ENCODE peak calls at places on chromosome 9, in four cellular contexts. One of them, this sample, is unnamed. For H4K20me1, the result is how much of the 10 kb centered on the place peaks cover.

GRCh38 chr9:89436963-89437625 is 60.8 kb downstream of the SEMA4D start:
- DNase-seq in IMR-90: no peak
- DNase-seq in K562: no peak
- DNase-seq in GM12878: no peak
- DNase-seq in this sample: no peak

GRCh38 chr9:108057421-108058136 is 568.0 kb upstream of the KLF4 start:
- DNase-seq in IMR-90: peak
- DNase-seq in K562: no peak
- DNase-seq in GM12878: no peak
- DNase-seq in this sample: peak

GRCh38 chr9:136837146-136837855 is 5.0 kb upstream of the AJM1 start:
- DNase-seq in IMR-90: no peak
- DNase-seq in K562: no peak
- DNase-seq in GM12878: no peak
- DNase-seq in this sample: no peak

GRCh38 chr9:84759300-84759750 is 89.8 kb downstream of the NTRK2 start:
- DNase-seq in IMR-90: no peak
- DNase-seq in K562: no peak
- DNase-seq in GM12878: peak
- DNase-seq in this sample: no peak

GRCh38 chr9:16824545-16825041 is 45.9 kb downstream of the BNC2 start:
- DNase-seq in IMR-90: peak
- DNase-seq in K562: no peak
- DNase-seq in GM12878: no peak
- DNase-seq in this sample: peak

GRCh38 chr9:134372621-134373267 is 46.5 kb downstream of the RXRA start:
- DNase-seq in IMR-90: no peak
- DNase-seq in K562: no peak
- DNase-seq in GM12878: no peak
- DNase-seq in this sample: no peak

GRCh38 chr9:107465467-107466451 is 23.8 kb downstream of the KLF4 start:
- DNase-seq in IMR-90: peak
- DNase-seq in K562: peak
- DNase-seq in GM12878: no peak
- DNase-seq in this sample: peak

GRCh38 chr9:7976167-7976755 is 176.7 kb upstream of the DMAC1 start:
- DNase-seq in IMR-90: no peak
- DNase-seq in K562: no peak
- DNase-seq in GM12878: peak
- DNase-seq in this sample: no peak

GRCh38 chr9:136081113-136081825 is 13.8 kb downstream of the NACC2 start:
- DNase-seq in IMR-90: peak
- DNase-seq in K562: no peak
- DNase-seq in GM12878: no peak
- DNase-seq in this sample: no peak

GRCh38 chr9:137027369-137028012 is 546 bp downstream of the ABCA2 start:
- DNase-seq in IMR-90: peak
- DNase-seq in K562: no peak
- DNase-seq in GM12878: no peak
- DNase-seq in this sample: no peak

GRCh38 chr9:70422371-70423043 is 8.1 kb upstream of the KLF9 start:
- DNase-seq in IMR-90: no peak
- DNase-seq in K562: no peak
- DNase-seq in GM12878: no peak
- DNase-seq in this sample: no peak

GRCh38 chr9:89247431-89248370 is 63.3 kb upstream of the CKS2 start:
- DNase-seq in IMR-90: peak
- DNase-seq in K562: no peak
- DNase-seq in GM12878: no peak
- DNase-seq in this sample: peak

GRCh38 chr9:133807818-133808217 is 69.7 kb upstream of the SARDH start:
- DNase-seq in IMR-90: no peak
- DNase-seq in K562: no peak
- DNase-seq in GM12878: no peak
- DNase-seq in this sample: no peak

GRCh38 chr9:110115868-110116542 is 92.0 kb downstream of the C9orf152 start:
- DNase-seq in IMR-90: peak
- DNase-seq in K562: no peak
- DNase-seq in GM12878: no peak
- DNase-seq in this sample: no peak

GRCh38 chr9:112787942-112788341 is 37.4 kb downstream of the SNX30 start:
- DNase-seq in IMR-90: no peak
- DNase-seq in K562: no peak
- DNase-seq in GM12878: no peak
- DNase-seq in this sample: no peak

GRCh38 chr9:120904999-120905793 is 21.4 kb downstream of the TRAF1 start:
- DNase-seq in IMR-90: no peak
- DNase-seq in K562: no peak
- DNase-seq in GM12878: no peak
- DNase-seq in this sample: no peak

GRCh38 chr9:120267929-120268328 is 312.0 kb downstream of the CDK5RAP2 start:
- DNase-seq in IMR-90: peak
- DNase-seq in K562: no peak
- DNase-seq in GM12878: no peak
- DNase-seq in this sample: no peak

GRCh38 chr9:126883636-126884035 is 23.2 kb downstream of the ZBTB34 start:
- DNase-seq in IMR-90: no peak
- DNase-seq in K562: peak
- DNase-seq in GM12878: no peak
- DNase-seq in this sample: no peak

GRCh38 chr9:126886897-126887296 is 26.5 kb downstream of the ZBTB34 start:
- DNase-seq in IMR-90: no peak
- DNase-seq in K562: no peak
- DNase-seq in GM12878: no peak
- DNase-seq in this sample: no peak

GRCh38 chr9:126882746-126883145 is 22.3 kb downstream of the ZBTB34 start:
- DNase-seq in IMR-90: no peak
- DNase-seq in K562: no peak
- DNase-seq in GM12878: no peak
- DNase-seq in this sample: no peak

GRCh38 chr9:126885089-126885753 is 24.8 kb downstream of the ZBTB34 start:
- DNase-seq in IMR-90: peak
- DNase-seq in K562: no peak
- DNase-seq in GM12878: no peak
- DNase-seq in this sample: peak

GRCh38 chr9:126886194-126886830 is 25.9 kb downstream of the ZBTB34 start:
- DNase-seq in IMR-90: no peak
- DNase-seq in K562: no peak
- DNase-seq in GM12878: no peak
- DNase-seq in this sample: no peak
- H4K20me1 ChIP-seq in IMR-90: under half
- H4K20me1 ChIP-seq in K562: under half
- H4K20me1 ChIP-seq in GM12878: under half
- H4K20me1 ChIP-seq in this sample: under half

DNA sequence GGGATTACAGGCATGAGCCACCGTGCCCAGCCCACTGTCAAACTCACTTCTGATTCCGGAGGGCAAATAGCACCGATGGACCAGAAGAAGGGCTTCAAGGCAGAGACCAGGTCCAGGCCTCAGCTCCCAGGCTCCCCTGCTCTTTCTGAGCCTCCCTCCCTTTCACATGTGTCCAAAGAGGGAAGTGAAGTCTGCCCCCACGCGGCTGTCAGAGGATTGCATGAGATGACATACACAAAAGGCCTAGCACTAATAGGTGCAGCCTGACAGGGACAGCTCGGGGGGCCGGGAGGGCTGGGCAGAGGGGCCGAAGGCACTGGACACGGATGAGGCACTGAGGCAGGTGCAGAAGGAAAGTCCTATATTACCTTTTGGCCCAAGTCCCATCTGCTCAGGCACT is 16.1 kb downstream of the FBP1 start:
- DNase-seq in IMR-90: no peak
- DNase-seq in K562: peak
- DNase-seq in GM12878: no peak
- DNase-seq in this sample: no peak
- TF ChIP-seq FOS in IMR-90: no peak
- TF ChIP-seq FOS in K562: no peak
- TF ChIP-seq FOS in GM12878: no peak
- TF ChIP-seq FOS in this sample: no peak

DNA sequence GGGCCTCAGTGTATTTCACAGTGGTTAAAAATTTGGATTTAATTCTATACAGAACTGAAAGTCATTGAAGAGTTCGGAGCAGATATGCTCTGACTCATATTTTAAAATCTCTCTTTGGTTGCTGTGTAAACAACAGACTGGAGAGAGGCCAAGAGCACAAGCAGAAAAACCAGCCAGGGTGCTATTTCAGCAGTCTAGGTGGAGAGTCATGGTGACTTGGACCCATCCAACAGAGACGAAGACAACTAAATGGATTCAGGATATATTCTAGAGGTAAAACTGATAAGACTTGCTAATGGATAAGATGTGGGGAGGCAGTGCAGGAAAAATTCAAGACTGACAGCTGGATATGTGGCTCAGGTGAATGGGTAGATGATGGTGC is 168.9 kb downstream of the MAPKAP1 start:
- DNase-seq in IMR-90: peak
- DNase-seq in K562: peak
- DNase-seq in GM12878: no peak
- DNase-seq in this sample: peak
- H4K20me1 ChIP-seq in IMR-90: under half
- H4K20me1 ChIP-seq in K562: under half
- H4K20me1 ChIP-seq in GM12878: under half
- H4K20me1 ChIP-seq in this sample: under half

DNA sequence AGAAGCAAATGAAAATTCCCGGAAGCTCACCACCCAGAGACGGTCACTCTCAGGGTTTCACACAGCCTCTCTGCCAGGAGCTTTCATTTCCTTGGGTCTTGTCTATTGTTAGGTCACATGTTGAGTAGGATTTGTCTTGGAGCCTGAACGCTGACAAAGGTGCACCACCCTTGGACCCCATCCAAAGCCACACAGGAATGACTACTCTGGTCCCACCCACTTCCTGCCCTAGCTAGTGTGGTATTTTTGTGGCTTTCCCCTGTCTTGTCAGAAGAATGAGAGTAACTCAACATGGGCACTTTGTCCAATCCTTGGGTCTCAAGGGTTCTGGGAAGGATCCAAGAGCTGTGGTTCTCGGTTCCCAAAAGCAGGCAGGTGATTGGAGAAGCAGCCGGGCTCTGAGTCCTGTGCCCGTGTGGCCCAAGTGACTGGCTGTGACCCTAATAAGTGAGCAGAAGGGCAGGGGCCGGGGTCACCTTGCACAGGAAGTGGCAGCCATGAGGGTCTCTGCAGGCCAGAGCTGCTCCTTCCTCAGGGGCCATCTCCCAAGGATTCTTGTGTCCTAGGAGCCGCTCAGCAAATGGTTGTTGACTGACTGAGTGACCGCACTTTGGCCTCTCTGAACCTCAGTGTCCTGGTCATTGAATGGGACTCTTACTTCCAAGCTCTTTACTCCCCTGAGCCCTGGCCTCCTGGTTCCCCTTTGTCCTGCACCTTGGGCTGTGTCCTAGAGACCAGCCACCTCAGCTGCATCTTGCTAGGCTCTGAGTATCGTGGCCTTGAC is 6.9 kb downstream of the FGD3 start:
- DNase-seq in IMR-90: no peak
- DNase-seq in K562: no peak
- DNase-seq in GM12878: peak
- DNase-seq in this sample: no peak
- TF ChIP-seq FOS in IMR-90: no peak
- TF ChIP-seq FOS in K562: no peak
- TF ChIP-seq FOS in GM12878: no peak
- TF ChIP-seq FOS in this sample: no peak

DNA sequence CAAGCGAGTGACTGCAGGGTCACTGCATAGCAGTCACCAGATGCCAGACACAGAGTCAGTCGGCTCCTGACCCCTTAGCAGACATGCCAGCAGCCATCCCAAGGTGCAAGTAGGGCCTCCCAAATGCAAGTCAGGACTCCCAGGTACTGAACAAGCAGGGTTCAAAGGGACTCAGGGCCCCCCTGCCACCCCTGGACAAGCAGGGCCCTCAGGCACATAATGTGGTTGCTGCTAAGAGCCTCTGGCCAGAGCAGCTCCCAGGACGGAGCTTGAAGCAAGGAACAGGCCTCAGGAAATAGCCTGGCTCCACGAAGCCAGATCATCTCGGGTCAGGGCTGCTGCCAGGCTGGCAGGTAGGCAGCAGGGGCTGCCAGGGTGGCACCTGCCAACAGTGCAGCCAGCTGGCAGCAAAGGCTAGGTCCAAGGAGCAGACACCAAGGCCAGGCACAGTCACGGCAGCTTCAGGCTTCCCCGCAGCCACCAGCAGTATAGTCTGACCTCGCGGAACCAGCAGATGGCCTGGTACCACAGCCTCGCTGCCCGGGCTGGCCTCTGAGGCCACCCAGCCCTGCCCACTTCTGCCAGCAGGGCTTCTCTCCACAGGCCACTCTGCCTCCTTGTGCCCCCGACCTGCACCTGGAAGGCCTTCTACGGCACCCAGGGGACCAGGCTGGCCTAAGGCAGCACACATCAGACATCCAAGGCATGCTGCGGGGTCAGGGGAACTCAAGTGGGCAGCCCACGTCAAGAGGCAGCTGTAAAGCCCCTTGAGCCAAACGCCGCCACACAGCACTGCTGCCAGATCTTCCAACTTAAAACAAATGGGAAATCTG is 7.4 kb downstream of the EEIG1 start:
- DNase-seq in IMR-90: no peak
- DNase-seq in K562: no peak
- DNase-seq in GM12878: no peak
- DNase-seq in this sample: no peak
- H4K20me1 ChIP-seq in IMR-90: half or more
- H4K20me1 ChIP-seq in K562: half or more
- H4K20me1 ChIP-seq in GM12878: under half
- H4K20me1 ChIP-seq in this sample: under half

DNA sequence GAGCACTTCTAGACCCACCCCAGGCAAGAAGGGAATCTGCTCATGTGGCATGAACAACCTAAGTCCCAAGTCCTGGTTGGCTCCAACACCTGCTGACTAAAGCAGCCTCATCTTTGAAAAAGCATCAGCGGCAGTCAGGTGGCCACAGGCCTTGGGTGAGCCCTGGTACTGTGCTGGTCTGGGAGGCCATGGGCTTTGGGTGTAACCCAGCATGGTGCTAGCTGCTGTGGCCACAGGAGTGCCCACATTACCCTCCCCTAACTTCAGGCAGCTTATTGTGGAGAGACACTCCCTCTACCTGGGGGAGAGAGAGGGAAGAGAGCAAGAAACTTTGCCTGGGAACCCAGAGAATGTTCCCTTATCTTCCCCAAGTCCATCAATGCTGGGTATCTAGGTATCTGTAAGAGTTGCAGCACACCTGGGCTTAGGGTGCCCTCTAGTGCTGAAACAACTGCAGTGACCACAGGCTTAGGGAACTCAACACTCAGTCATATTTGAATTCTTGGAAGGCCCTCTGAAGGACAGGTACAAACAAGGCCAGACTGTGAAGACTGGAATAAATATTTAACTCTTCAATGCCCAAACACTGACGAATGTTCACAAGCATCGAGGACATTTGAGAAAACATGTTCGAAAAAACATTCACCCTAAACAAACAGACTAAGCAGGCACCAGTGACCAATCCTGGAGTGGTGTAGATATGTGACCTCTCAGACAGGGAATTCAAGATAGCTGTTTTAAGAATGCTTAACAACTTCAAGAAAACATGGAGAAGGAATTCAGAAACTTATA is 69.9 kb upstream of the OR2K2 start:
- DNase-seq in IMR-90: peak
- DNase-seq in K562: peak
- DNase-seq in GM12878: no peak
- DNase-seq in this sample: peak
- TF ChIP-seq FOS in IMR-90: no peak
- TF ChIP-seq FOS in K562: no peak
- TF ChIP-seq FOS in GM12878: no peak
- TF ChIP-seq FOS in this sample: no peak